ENCODE peak calls at places on chromosomes 1 and 21, in five cellular contexts. K is endothelial cell of umbilical vein, Z is body of pancreas, R is HCT116, L is spleen. X is an unnamed sample.
A peak's percentile ranks its signal among the peaks of the same experiment; 100 is the strongest.

GRCh38 chr1:74858136-74858535 is 125.2 kb downstream of the TYW3 start:
- DNase-seq in K (no peak), Z (no peak), R (no peak), L (no peak), X (no peak)

GRCh38 chr1:161835963-161836362 is 69.8 kb downstream of the ATF6 start:
- DNase-seq in K (no peak), Z (no peak), R (no peak), L (no peak), X (no peak)

GRCh38 chr1:92274939-92275338 is 23.8 kb downstream of the GLMN start:
- DNase-seq in K (no peak), Z (no peak), R (no peak), L (no peak), X (no peak)

GRCh38 chr1:92795166-92795565 is 10.3 kb upstream of the EVI5 start:
- DNase-seq in K (no peak), Z (no peak), R (no peak), L (no peak), X (no peak)

GRCh38 chr1:188429385-188429784 is 1600.6 kb downstream of the PLA2G4A start:
- DNase-seq in K (no peak), Z (no peak), R (no peak), L (no peak), X (no peak)

GRCh38 chr1:960371-961131 is at the start of gene KLHL17:
- DNase-seq in K (peak; percentile 43), Z (peak; percentile 75), R (no peak), L (peak; percentile 95), X (peak; percentile 64)

GRCh38 chr21:41753001-41753725 is 13.7 kb downstream of the RIPK4 start:
- DNase-seq in K (no peak), Z (no peak), R (no peak), L (no peak), X (no peak)

GRCh38 chr1:172849653-172850052 is 190.8 kb downstream of the FASLG start:
- DNase-seq in K (no peak), Z (no peak), R (no peak), L (no peak), X (no peak)

GRCh38 chr1:8384577-8384976 is 66.7 kb downstream of the SLC45A1 start:
- DNase-seq in K (peak; percentile 39), Z (no peak), R (no peak), L (no peak), X (no peak)

GRCh38 chr1:150765229-150765976 is at the start of gene CTSS:
- DNase-seq in K (peak; percentile 58), Z (no peak), R (no peak), L (no peak), X (no peak)

GRCh38 chr1:116501041-116501869 is 69.6 kb downstream of the CD58 start:
- DNase-seq in K (no peak), Z (no peak), R (no peak), L (no peak), X (no peak)

GRCh38 chr1:200873671-200874397 is 1.1 kb downstream of the GPR25 start:
- DNase-seq in K (no peak), Z (no peak), R (no peak), L (no peak), X (no peak)

GRCh38 chr21:34734696-34735095 is 65.9 kb downstream of the CLIC6 start:
- DNase-seq in K (no peak), Z (no peak), R (no peak), L (no peak), X (no peak)

GRCh38 chr1:165218666-165219065 is 137.8 kb downstream of the LMX1A start:
- DNase-seq in K (no peak), Z (no peak), R (no peak), L (no peak), X (no peak)

GRCh38 chr1:16006010-16006409 is 2.0 kb downstream of the SRARP start:
- DNase-seq in K (no peak), Z (no peak), R (no peak), L (peak; percentile 68), X (no peak)

GRCh38 chr21:38798481-38798882 is 7.2 kb upstream of the ETS2 start:
- DNase-seq in K (no peak), Z (peak; percentile 30), R (peak; percentile 87), L (no peak), X (no peak)

GRCh38 chr1:212012034-212012740 is 23.2 kb downstream of the INTS7 start:
- DNase-seq in K (peak; percentile 70), Z (peak; percentile 76), R (peak; percentile 37), L (peak; percentile 79), X (peak; percentile 67)

GRCh38 chr1:213015099-213016050 is at the start of gene ANGEL2:
- DNase-seq in K (peak; percentile 98), Z (peak; percentile 97), R (peak; percentile 96), L (peak; percentile 98), X (peak; percentile 97)

GRCh38 chr1:16617101-16617727 is 3.9 kb upstream of the NBPF1 start:
- DNase-seq in K (no peak), Z (peak; percentile 24), R (no peak), L (peak; percentile 79), X (peak; percentile 22)

GRCh38 chr1:155127105-155127671 is 488 bp upstream of the EFNA1 start:
- DNase-seq in K (peak; percentile 93), Z (peak; percentile 83), R (no peak), L (peak; percentile 79), X (peak; percentile 81)

GRCh38 chr1:155130272-155131006 is 2.8 kb downstream of the EFNA1 start:
- DNase-seq in K (no peak), Z (no peak), R (no peak), L (no peak), X (no peak)

GRCh38 chr1:155127672-155128468 is at the start of gene EFNA1:
- DNase-seq in K (peak; percentile 72), Z (peak; percentile 74), R (no peak), L (peak; percentile 83), X (peak; percentile 45)

GRCh38 chr1:155128469-155128754 is 736 bp downstream of the EFNA1 start:
- DNase-seq in K (peak; percentile 29), Z (no peak), R (no peak), L (no peak), X (no peak)

DNA sequence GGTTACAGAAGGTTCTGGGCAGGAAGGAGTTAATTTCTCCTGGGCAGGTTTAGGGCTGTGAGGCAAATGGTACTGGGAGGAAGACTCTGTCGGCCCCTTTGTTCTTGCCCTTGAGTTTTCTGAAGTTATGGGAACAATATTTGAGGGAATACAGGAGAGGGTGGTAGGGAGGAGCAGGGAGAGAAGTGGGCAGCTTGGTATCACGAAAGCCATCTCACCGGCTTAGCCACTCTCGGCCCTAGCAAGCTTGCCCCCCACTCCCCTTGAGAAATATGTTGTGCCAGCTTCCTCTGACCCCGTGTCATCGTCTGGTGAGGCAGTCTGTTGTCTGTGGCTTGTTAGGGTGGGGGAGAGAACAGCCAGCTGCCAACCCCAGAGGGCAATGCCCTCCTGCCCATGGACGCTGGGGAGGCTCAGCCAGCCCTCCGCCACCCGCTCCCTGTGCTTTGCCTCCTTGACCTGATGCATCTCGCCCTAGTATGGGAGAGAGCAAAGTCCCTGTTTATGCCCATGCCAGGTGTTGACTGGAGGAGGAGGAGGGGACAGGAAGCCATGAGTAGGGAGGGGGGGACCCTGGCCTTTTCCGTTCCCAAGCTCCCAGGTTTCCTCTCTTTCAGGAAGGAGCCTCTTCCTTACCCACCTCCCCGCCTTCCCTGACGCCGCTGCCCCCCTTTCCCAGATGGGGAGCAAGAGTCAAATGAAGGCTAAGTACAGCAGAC is 1.2 kb downstream of the EFNA1 start:
- DNase-seq in K (peak; percentile 95), Z (peak; percentile 84), R (no peak), L (peak; percentile 71), X (peak; percentile 48)
- TF ChIP-seq POLR2A in K (no peak), Z (peak; percentile 67), R (no peak), L (no peak), X (no peak)

GRCh38 chr1:32201011-32201855 is 838 bp downstream of the CCDC28B start:
- DNase-seq in K (peak; percentile 56), Z (peak; percentile 75), R (no peak), L (peak; percentile 92), X (peak; percentile 71)

GRCh38 chr1:32204943-32205361 is 519 bp upstream of the IQCC start:
- DNase-seq in K (no peak), Z (no peak), R (no peak), L (peak; percentile 78), X (peak; percentile 19)

GRCh38 chr1:32208891-32209309 is at the start of gene DCDC2B:
- DNase-seq in K (no peak), Z (peak; percentile 90), R (no peak), L (no peak), X (peak; percentile 64)

GRCh38 chr1:32208463-32208862 is 426 bp upstream of the DCDC2B start:
- DNase-seq in K (no peak), Z (no peak), R (no peak), L (no peak), X (no peak)

DNA sequence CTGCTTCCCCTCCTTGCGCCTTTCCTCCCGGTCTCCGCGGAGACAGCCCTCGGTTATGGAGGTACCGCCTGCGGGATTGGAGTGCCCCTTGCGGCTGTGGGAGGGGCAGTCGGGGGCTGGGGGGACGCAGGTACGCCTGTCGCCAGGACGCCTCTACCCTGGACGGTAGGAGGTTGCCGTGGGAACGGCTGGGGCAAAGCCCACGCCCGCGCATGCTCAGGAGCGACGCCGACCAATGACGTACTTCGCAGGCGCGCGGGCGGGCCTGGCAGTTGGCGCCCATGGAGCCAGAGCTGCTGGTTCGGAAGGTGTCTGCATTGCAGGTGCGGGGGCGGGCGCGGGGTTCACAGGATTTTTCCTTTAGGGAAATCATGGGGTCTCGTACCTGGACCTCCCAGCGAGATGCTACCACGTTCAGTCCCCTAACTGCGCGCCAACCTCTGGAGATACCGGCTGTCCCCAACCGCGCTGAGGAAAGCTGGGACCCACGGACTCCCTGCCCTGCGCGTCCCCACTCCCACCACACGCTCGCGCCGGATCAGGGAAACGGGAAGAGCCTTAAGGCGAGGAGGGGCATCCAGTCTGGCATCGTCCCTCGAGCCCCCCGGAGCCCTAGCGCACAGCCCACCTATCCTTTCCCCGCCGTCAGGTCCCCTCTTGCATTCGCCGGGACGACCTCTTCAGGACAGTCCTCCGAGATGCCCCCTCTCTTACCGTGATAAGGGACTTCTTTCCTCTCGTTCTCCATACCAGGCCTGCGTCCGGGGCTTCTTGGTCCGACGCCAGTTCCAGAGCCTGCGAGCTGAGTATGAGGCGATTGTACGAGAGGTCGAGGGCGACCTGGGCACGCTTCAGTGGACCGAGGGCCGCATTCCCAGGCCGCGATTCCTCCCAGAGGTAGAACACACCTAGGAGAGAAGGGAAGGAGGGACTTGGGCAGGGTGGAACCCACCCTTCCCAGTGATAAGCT is at the start of gene IQCC:
- DNase-seq in K (peak; percentile 82), Z (peak; percentile 93), R (peak; percentile 65), L (peak; percentile 95), X (peak; percentile 88)
- TF ChIP-seq CTCF in K (no peak), Z (peak; percentile 24), R (no peak), L (no peak), X (no peak)

GRCh38 chr1:51442616-51443015 is 76.5 kb downstream of the EPS15 start:
- DNase-seq in K (no peak), Z (no peak), R (no peak), L (no peak), X (no peak)
- TF ChIP-seq POLR2A in K (no peak), Z (no peak), R (no peak), L (no peak), X (no peak)

DNA sequence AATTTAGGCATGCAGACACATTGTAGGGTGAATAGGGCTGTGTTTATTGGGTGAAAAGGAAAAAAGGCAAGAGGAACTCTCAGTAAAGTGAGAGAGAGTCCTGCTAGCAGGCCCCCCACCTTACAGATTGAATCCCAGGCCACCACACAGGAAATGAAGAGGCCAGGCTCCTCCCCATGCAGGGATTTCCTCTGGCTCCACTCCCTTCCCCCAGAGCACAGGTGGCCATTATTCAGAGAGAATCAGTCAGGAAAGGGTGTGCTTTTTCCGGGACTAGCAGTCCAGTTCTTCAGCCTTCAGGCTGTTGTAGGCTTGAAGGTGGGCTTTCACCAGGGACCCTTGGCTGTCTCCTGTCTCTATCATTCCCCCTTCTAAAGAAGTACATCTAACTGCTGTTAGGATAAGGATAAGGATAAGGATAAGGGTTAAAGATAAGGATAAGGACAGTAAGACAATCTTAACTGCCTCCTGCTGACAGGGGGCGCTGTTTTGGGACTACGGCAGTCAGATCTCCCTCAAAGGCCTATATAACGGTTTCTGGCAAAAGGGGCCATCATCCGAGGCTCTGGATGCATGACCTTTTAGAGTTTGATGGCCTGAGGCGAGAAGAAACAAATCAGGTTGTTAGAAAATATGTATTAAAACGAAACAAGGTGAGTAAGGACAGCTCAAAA is 26.3 kb downstream of the ZNF648 start:
- DNase-seq in K (no peak), Z (no peak), R (no peak), L (no peak), X (no peak)
- TF ChIP-seq CTCF in K (peak; percentile 3), Z (no peak), R (no peak), L (no peak), X (no peak)